ENCODE peak calls at places on chromosomes 4 and X, in seven cellular contexts. One of them, this sample, is unnamed.

GRCh38 chr4:25966171-25966570 is 52.2 kb downstream of the SMIM20 start:
- DNase-seq in NCI-H2081: no peak
- DNase-seq in H7: no peak
- DNase-seq in A172: no peak
- DNase-seq in K562: no peak
- DNase-seq in NCI-H1092: no peak
- DNase-seq in mesenteric fat pad: no peak
- DNase-seq in this sample: no peak

GRCh38 chr4:73311428-73311827 is 52.8 kb upstream of the ANKRD17 start:
- DNase-seq in K562: no peak
- DNase-seq in A172: peak; percentile 18
- DNase-seq in NCI-H1092: no peak
- DNase-seq in NCI-H2081: no peak
- DNase-seq in H7: no peak
- DNase-seq in mesenteric fat pad: no peak
- DNase-seq in this sample: no peak

GRCh38 chrX:28589048-28589447 is 1.8 kb downstream of the IL1RAPL1 start:
- DNase-seq in H7: no peak
- DNase-seq in mesenteric fat pad: no peak
- DNase-seq in NCI-H2081: no peak
- DNase-seq in NCI-H1092: no peak
- DNase-seq in A172: no peak
- DNase-seq in K562: no peak
- DNase-seq in this sample: no peak

GRCh38 chr4:6391186-6391851 is 81.1 kb downstream of the PPP2R2C start:
- DNase-seq in NCI-H2081: no peak
- DNase-seq in H7: no peak
- DNase-seq in A172: no peak
- DNase-seq in K562: no peak
- DNase-seq in mesenteric fat pad: no peak
- DNase-seq in NCI-H1092: no peak
- DNase-seq in this sample: no peak

GRCh38 chr4:156195914-156196313 is 242.2 kb upstream of the CTSO start:
- DNase-seq in A172: no peak
- DNase-seq in NCI-H2081: no peak
- DNase-seq in mesenteric fat pad: no peak
- DNase-seq in NCI-H1092: no peak
- DNase-seq in K562: no peak
- DNase-seq in H7: no peak
- DNase-seq in this sample: no peak

GRCh38 chrX:24124227-24124799 is 25.2 kb upstream of the ZFX start:
- DNase-seq in NCI-H1092: no peak
- DNase-seq in K562: no peak
- DNase-seq in mesenteric fat pad: no peak
- DNase-seq in A172: no peak
- DNase-seq in NCI-H2081: no peak
- DNase-seq in H7: no peak
- DNase-seq in this sample: no peak

GRCh38 chr4:94722270-94722669 is 35.5 kb upstream of the BMPR1B start:
- DNase-seq in K562: no peak
- DNase-seq in NCI-H2081: no peak
- DNase-seq in A172: no peak
- DNase-seq in mesenteric fat pad: no peak
- DNase-seq in H7: peak; percentile 17
- DNase-seq in NCI-H1092: no peak
- DNase-seq in this sample: no peak

GRCh38 chr4:90174622-90175023 is 47.4 kb downstream of the CCSER1 start:
- DNase-seq in A172: no peak
- DNase-seq in NCI-H1092: no peak
- DNase-seq in K562: no peak
- DNase-seq in H7: no peak
- DNase-seq in NCI-H2081: no peak
- DNase-seq in mesenteric fat pad: no peak
- DNase-seq in this sample: no peak

GRCh38 chrX:137425273-137425902 is 140.5 kb upstream of the ZIC3 start:
- DNase-seq in H7: peak; percentile 46
- DNase-seq in K562: no peak
- DNase-seq in mesenteric fat pad: no peak
- DNase-seq in NCI-H2081: no peak
- DNase-seq in NCI-H1092: no peak
- DNase-seq in A172: no peak
- DNase-seq in this sample: no peak

GRCh38 chrX:105150036-105150435 is 70.5 kb downstream of the TEX13A start:
- DNase-seq in A172: no peak
- DNase-seq in K562: no peak
- DNase-seq in mesenteric fat pad: no peak
- DNase-seq in NCI-H2081: no peak
- DNase-seq in H7: no peak
- DNase-seq in NCI-H1092: no peak
- DNase-seq in this sample: no peak

GRCh38 chr4:4854649-4855292 is 4.7 kb upstream of the MSX1 start:
- DNase-seq in NCI-H1092: peak; percentile 67
- DNase-seq in mesenteric fat pad: no peak
- DNase-seq in H7: peak; percentile 70
- DNase-seq in NCI-H2081: peak; percentile 27
- DNase-seq in K562: no peak
- DNase-seq in A172: no peak
- DNase-seq in this sample: no peak

GRCh38 chr4:55378617-55379467 is 16.9 kb upstream of the TMEM165 start:
- DNase-seq in K562: no peak
- DNase-seq in mesenteric fat pad: no peak
- DNase-seq in NCI-H1092: no peak
- DNase-seq in NCI-H2081: no peak
- DNase-seq in A172: peak; percentile 46
- DNase-seq in H7: no peak
- DNase-seq in this sample: no peak

This sample was measured in left ventricle myocardium inferior.